ENCODE peak calls at places on chromosomes 5 and 9, in ten cellular contexts. T, N, L, E, Y, Q, R, W, Z and P are unnamed samples. For H3K4me1, the result is how much of the 10 kb centered on the place peaks cover.

GRCh38 chr9:117394655-117395054 is 20.2 kb downstream of the ASTN2 start:
- DNase-seq in T (no peak), N (peak), L (no peak), E (no peak), Y (no peak), Q (no peak), R (no peak), W (no peak), Z (no peak), P (no peak)

GRCh38 chr5:23614422-23614821 is 107.0 kb downstream of the PRDM9 start:
- DNase-seq in T (no peak), N (no peak), L (no peak), E (no peak), Y (no peak), Q (no peak), R (no peak), W (no peak), Z (no peak), P (no peak)

GRCh38 chr5:138177936-138178515 is 404 bp downstream of the BRD8 start:
- DNase-seq in T (peak), N (peak), L (no peak), E (peak), Y (peak), Q (no peak), R (peak), W (peak), Z (peak), P (peak)

GRCh38 chr9:92696619-92697018 is 26.7 kb upstream of the IPPK start:
- DNase-seq in T (no peak), N (no peak), L (no peak), E (no peak), Y (no peak), Q (no peak), R (no peak), W (no peak), Z (no peak), P (no peak)

GRCh38 chr9:96169488-96169887 is 132.5 kb downstream of the HSD17B3 start:
- DNase-seq in T (peak), N (peak), L (no peak), E (peak), Y (peak), Q (peak), R (peak), W (peak), Z (peak), P (no peak)

GRCh38 chr5:65076251-65076869 is 307.6 kb downstream of the CWC27 start:
- DNase-seq in T (no peak), N (peak), L (peak), E (peak), Y (no peak), Q (no peak), R (peak), W (peak), Z (peak), P (no peak)

GRCh38 chr5:149799965-149800516 is 69.9 kb downstream of the PPARGC1B start:
- DNase-seq in T (no peak), N (no peak), L (no peak), E (no peak), Y (no peak), Q (no peak), R (peak), W (no peak), Z (no peak), P (no peak)

GRCh38 chr9:82606761-82607382 is 456.1 kb downstream of the RASEF start:
- DNase-seq in T (peak), N (peak), L (no peak), E (peak), Y (no peak), Q (peak), R (peak), W (peak), Z (peak), P (no peak)

GRCh38 chr5:172756764-172757393 is 14.1 kb downstream of the DUSP1 start:
- DNase-seq in T (no peak), N (no peak), L (no peak), E (no peak), Y (no peak), Q (no peak), R (no peak), W (no peak), Z (no peak), P (no peak)

GRCh38 chr5:145551714-145552113 is 283.4 kb downstream of the PRELID2 start:
- DNase-seq in T (no peak), N (no peak), L (no peak), E (no peak), Y (no peak), Q (no peak), R (no peak), W (no peak), Z (no peak), P (no peak)

GRCh38 chr9:137834846-137835546 is 42.6 kb upstream of the CACNA1B start:
- DNase-seq in T (no peak), N (no peak), L (no peak), E (no peak), Y (no peak), Q (no peak), R (no peak), W (no peak), Z (no peak), P (no peak)

GRCh38 chr5:101473483-101473882 is 570.4 kb upstream of the ST8SIA4 start:
- DNase-seq in T (no peak), N (no peak), L (no peak), E (peak), Y (no peak), Q (no peak), R (no peak), W (no peak), Z (peak), P (no peak)

GRCh38 chr9:108134501-108135128 is 645.0 kb upstream of the KLF4 start:
- DNase-seq in T (no peak), N (no peak), L (no peak), E (no peak), Y (no peak), Q (no peak), R (no peak), W (no peak), Z (no peak), P (no peak)

GRCh38 chr5:26482817-26483375 is 555.5 kb downstream of the CDH9 start:
- DNase-seq in T (no peak), N (peak), L (no peak), E (no peak), Y (no peak), Q (peak), R (no peak), W (no peak), Z (peak), P (peak)

GRCh38 chr5:22108545-22108944 is 744.6 kb downstream of the CDH12 start:
- DNase-seq in T (no peak), N (no peak), L (no peak), E (no peak), Y (no peak), Q (no peak), R (no peak), W (no peak), Z (no peak), P (no peak)

GRCh38 chr5:69271376-69271775 is 36.7 kb downstream of the CDK7 start:
- DNase-seq in T (no peak), N (no peak), L (no peak), E (peak), Y (no peak), Q (no peak), R (peak), W (peak), Z (peak), P (no peak)

GRCh38 chr5:102755691-102756371 is 726 bp downstream of the PAM start:
- DNase-seq in T (peak), N (peak), L (peak), E (peak), Y (peak), Q (peak), R (peak), W (peak), Z (peak), P (peak)

GRCh38 chr5:148937239-148937638 is 110.8 kb downstream of the ADRB2 start:
- DNase-seq in T (no peak), N (no peak), L (no peak), E (peak), Y (no peak), Q (no peak), R (no peak), W (no peak), Z (no peak), P (no peak)

GRCh38 chr5:167254150-167254549 is 1037.3 kb upstream of the WWC1 start:
- DNase-seq in T (no peak), N (peak), L (no peak), E (no peak), Y (no peak), Q (no peak), R (no peak), W (no peak), Z (no peak), P (no peak)

GRCh38 chr5:34028349-34028748 is 14.7 kb downstream of the C1QTNF3 start:
- DNase-seq in T (no peak), N (no peak), L (no peak), E (no peak), Y (no peak), Q (no peak), R (no peak), W (no peak), Z (no peak), P (no peak)

GRCh38 chr9:11349187-11349586 is 736.4 kb upstream of the PTPRD start:
- DNase-seq in T (no peak), N (no peak), L (no peak), E (no peak), Y (no peak), Q (no peak), R (no peak), W (no peak), Z (no peak), P (no peak)

GRCh38 chr9:35822926-35823325 is 5.6 kb downstream of the FAM221B start:
- DNase-seq in T (no peak), N (no peak), L (no peak), E (peak), Y (no peak), Q (no peak), R (no peak), W (no peak), Z (no peak), P (no peak)

GRCh38 chr5:5270958-5271605 is 131.0 kb downstream of the ADAMTS16 start:
- DNase-seq in T (peak), N (peak), L (no peak), E (peak), Y (peak), Q (peak), R (peak), W (peak), Z (peak), P (peak)

GRCh38 chr9:109886050-109886449 is 106.1 kb downstream of the PALM2AKAP2 start:
- DNase-seq in T (no peak), N (no peak), L (no peak), E (no peak), Y (peak), Q (no peak), R (no peak), W (no peak), Z (no peak), P (no peak)

GRCh38 chr5:150904479-150905311 is at the start of gene ZNF300:
- DNase-seq in T (peak), N (peak), L (no peak), E (peak), Y (peak), Q (peak), R (peak), W (peak), Z (peak), P (peak)

GRCh38 chr5:144328980-144329379 is 158.3 kb downstream of the KCTD16 start:
- DNase-seq in T (peak), N (no peak), L (no peak), E (no peak), Y (no peak), Q (no peak), R (no peak), W (no peak), Z (no peak), P (no peak)

GRCh38 chr5:154542581-154542980 is 64.6 kb upstream of the HAND1 start:
- DNase-seq in T (no peak), N (no peak), L (no peak), E (no peak), Y (no peak), Q (no peak), R (no peak), W (no peak), Z (no peak), P (no peak)

GRCh38 chr5:121350493-121350892 is 501.2 kb upstream of the FTMT start:
- DNase-seq in T (no peak), N (no peak), L (no peak), E (no peak), Y (no peak), Q (no peak), R (no peak), W (no peak), Z (peak), P (no peak)

GRCh38 chr5:128349044-128349629 is 188.9 kb downstream of the FBN2 start:
- DNase-seq in T (peak), N (no peak), L (no peak), E (peak), Y (no peak), Q (no peak), R (peak), W (peak), Z (peak), P (no peak)

GRCh38 chr9:127395491-127396252 is 1.3 kb upstream of the SLC2A8 start:
- DNase-seq in T (no peak), N (no peak), L (no peak), E (no peak), Y (no peak), Q (no peak), R (no peak), W (no peak), Z (peak), P (no peak)

GRCh38 chr9:126449725-126450443 is 123.3 kb downstream of the MVB12B start:
- DNase-seq in T (no peak), N (no peak), L (no peak), E (no peak), Y (no peak), Q (no peak), R (no peak), W (no peak), Z (no peak), P (no peak)

GRCh38 chr5:120368923-120369715 is 95.0 kb upstream of the PRR16 start:
- DNase-seq in T (no peak), N (no peak), L (no peak), E (no peak), Y (no peak), Q (no peak), R (peak), W (peak), Z (no peak), P (peak)

GRCh38 chr5:77208507-77209163 is 1.8 kb upstream of the PDE8B start:
- DNase-seq in T (no peak), N (no peak), L (no peak), E (no peak), Y (peak), Q (no peak), R (no peak), W (no peak), Z (no peak), P (no peak)

DNA sequence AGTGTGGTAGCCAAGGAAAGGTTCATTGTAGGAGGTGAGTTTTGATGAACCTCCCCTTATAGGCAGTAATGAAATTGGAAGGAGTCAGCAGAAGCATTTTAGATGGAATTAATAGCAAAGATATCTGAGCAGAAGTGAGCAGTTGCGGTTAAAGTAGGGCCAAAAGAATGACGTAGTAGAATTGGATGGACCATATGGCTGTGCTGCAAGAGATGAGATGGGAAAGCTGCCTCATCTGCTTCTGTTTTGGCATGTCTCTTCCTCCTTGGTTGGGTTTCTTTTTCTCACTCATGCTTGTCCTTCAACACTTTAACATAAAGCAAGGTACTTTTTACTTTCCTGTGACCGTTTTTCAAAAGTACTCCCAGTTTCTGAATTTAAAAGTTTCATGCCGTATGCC is 55.8 kb downstream of the AQP7 start:
- DNase-seq in T (no peak), N (no peak), L (no peak), E (no peak), Y (no peak), Q (no peak), R (no peak), W (no peak), Z (no peak), P (no peak)
- H3K4me1 ChIP-seq in T (under half), N (under half), L (under half), E (under half), Y (under half), Q (under half), R (under half), W (under half), Z (under half), P (under half)

DNA sequence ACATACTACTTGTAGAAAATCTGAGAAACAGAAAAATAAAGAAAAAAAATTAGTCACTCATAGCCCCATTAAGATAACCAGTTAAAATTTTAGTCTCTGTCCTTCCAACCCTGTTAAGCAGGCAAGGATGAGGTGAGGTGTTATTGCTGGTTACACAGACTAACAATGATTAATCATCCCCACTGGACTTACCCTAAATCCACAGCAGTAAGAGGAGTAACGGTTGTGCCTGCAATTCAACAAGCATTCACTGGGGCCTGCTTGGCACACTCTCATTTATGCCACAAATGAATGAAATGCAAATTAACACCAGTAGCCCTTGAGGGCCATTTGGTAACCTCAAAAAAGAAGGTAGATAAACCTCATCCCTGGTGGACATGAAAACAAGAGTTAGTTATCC is 8.0 kb downstream of the LHFPL2 start:
- DNase-seq in T (no peak), N (no peak), L (no peak), E (peak), Y (no peak), Q (no peak), R (no peak), W (no peak), Z (peak), P (no peak)
- H3K4me3 ChIP-seq in T (no peak), N (no peak), L (no peak), E (no peak), Y (no peak), Q (no peak), R (no peak), W (no peak), Z (no peak), P (no peak)

GRCh38 chr9:129339539-129340157 is 161.6 kb upstream of the IER5L start:
- DNase-seq in T (no peak), N (no peak), L (no peak), E (no peak), Y (no peak), Q (no peak), R (no peak), W (no peak), Z (no peak), P (no peak)
- H3K4me1 ChIP-seq in T (under half), N (under half), L (under half), E (under half), Y (half or more), Q (under half), R (under half), W (under half), Z (under half), P (under half)

GRCh38 chr5:141351591-141351990 is 1.7 kb downstream of the PCDHGB1 start:
- DNase-seq in T (no peak), N (no peak), L (no peak), E (no peak), Y (no peak), Q (no peak), R (no peak), W (no peak), Z (no peak), P (no peak)

GRCh38 chr5:141345327-141345726 is 1.7 kb downstream of the PCDHGA3 start:
- DNase-seq in T (no peak), N (no peak), L (no peak), E (no peak), Y (no peak), Q (no peak), R (no peak), W (no peak), Z (no peak), P (peak)

GRCh38 chr5:141354900-141355469 is at the start of gene PCDHGA4:
- DNase-seq in T (no peak), N (no peak), L (no peak), E (peak), Y (no peak), Q (no peak), R (no peak), W (no peak), Z (no peak), P (no peak)

GRCh38 chr5:141355641-141356040 is 820 bp downstream of the PCDHGA4 start:
- DNase-seq in T (no peak), N (no peak), L (no peak), E (no peak), Y (no peak), Q (no peak), R (no peak), W (no peak), Z (no peak), P (no peak)

GRCh38 chr5:141349917-141350619 is at the start of gene PCDHGB1:
- DNase-seq in T (no peak), N (peak), L (no peak), E (peak), Y (peak), Q (no peak), R (no peak), W (peak), Z (peak), P (no peak)
- H3K4me3 ChIP-seq in T (no peak), N (no peak), L (no peak), E (peak), Y (peak), Q (no peak), R (no peak), W (peak), Z (peak), P (no peak)

DNA sequence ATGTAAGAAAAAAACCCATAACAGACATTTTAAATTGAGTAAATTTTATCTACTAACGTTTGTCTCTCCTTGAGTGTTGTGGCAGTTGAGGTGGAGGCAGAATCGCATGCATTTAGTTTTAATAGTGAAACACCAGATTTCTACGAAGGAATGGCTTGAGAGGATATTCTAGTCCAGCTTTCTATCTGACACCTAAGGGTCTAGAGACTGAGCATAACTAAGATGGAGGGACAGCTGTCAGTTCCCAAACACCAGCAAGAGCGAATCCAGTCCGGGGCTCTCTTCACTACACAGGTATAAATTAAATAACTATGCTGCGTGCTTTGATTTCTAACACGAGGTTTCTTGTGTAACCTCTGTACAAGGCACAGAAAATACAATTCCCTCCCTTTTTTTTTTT is 1.4 kb downstream of the NCBP1 start:
- DNase-seq in T (no peak), N (no peak), L (no peak), E (no peak), Y (no peak), Q (no peak), R (no peak), W (no peak), Z (no peak), P (no peak)
- H3K4me1 ChIP-seq in T (under half), N (under half), L (under half), E (under half), Y (half or more), Q (under half), R (under half), W (under half), Z (under half), P (under half)

DNA sequence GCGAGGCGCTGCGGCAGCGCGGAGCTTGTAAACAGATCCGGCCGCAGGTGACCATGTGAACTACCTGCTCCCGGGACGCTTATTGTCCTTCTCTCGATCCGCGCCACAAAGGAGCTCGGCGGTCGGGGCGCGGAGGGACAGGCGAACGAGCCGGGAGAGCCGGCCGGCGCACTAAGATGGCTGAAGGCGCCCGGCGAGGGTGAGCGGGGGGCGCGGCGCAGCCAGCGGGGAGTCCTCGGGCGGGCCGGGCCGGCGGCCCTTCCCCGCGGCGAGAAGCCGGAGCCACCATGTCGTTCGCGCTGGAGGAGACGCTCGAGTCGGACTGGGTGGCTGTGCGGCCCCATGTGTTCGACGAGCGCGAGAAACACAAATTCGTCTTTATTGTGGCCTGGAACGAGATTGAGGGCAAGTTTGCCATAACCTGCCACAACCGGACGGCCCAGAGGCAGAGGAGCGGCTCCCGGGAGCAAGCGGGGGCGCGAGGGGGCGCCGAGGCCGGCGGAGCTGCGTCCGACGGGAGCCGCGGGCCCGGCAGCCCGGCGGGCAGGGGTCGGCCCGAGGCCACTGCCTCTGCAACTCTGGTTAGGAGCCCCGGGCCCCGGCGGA is 536 bp downstream of the JMY start:
- DNase-seq in T (no peak), N (peak), L (no peak), E (peak), Y (peak), Q (peak), R (peak), W (no peak), Z (peak), P (no peak)
- H3K4me3 ChIP-seq in T (peak), N (peak), L (peak), E (peak), Y (peak), Q (peak), R (peak), W (peak), Z (peak), P (peak)

GRCh38 chr9:121288874-121289553 is 21.1 kb downstream of the GSN start:
- DNase-seq in T (peak), N (peak), L (no peak), E (peak), Y (peak), Q (peak), R (peak), W (peak), Z (peak), P (no peak)
- H3K4me1 ChIP-seq in T (under half), N (under half), L (under half), E (under half), Y (half or more), Q (under half), R (under half), W (half or more), Z (under half), P (under half)